ENCODE peak calls at places on chromosome 15, in eight cellular contexts. T, E, R, G, H, J, O and P are unnamed samples.
A peak's percentile ranks its signal among the peaks of the same experiment; 100 is the strongest.

GRCh38 chr15:91385301-91385700 is 285.2 kb downstream of the SV2B start:
- DNase-seq in T (no peak), E (no peak), R (no peak), G (peak; percentile 22), H (no peak), J (no peak), O (no peak), P (no peak)

GRCh38 chr15:48966595-48967301 is 3.0 kb upstream of the SHC4 start:
- DNase-seq in T (no peak), E (no peak), R (no peak), G (peak; percentile 86), H (no peak), J (peak; percentile 71), O (no peak), P (peak; percentile 66)

GRCh38 chr15:82538961-82539689 is 1.1 kb downstream of the RPS17 start:
- DNase-seq in T (no peak), E (no peak), R (no peak), G (peak; percentile 37), H (no peak), J (no peak), O (no peak), P (no peak)

GRCh38 chr15:73172508-73172907 is 120.2 kb downstream of the NEO1 start:
- DNase-seq in T (no peak), E (no peak), R (no peak), G (no peak), H (no peak), J (no peak), O (no peak), P (no peak)

GRCh38 chr15:62709261-62709660 is 333.3 kb upstream of the TPM1 start:
- DNase-seq in T (no peak), E (no peak), R (no peak), G (no peak), H (no peak), J (no peak), O (no peak), P (no peak)

GRCh38 chr15:74062671-74063070 is 19.7 kb downstream of the GOLGA6A start:
- DNase-seq in T (peak; percentile 46), E (no peak), R (no peak), G (no peak), H (no peak), J (no peak), O (no peak), P (no peak)

GRCh38 chr15:94032571-94032970 is 198.8 kb upstream of the MCTP2 start:
- DNase-seq in T (no peak), E (no peak), R (no peak), G (no peak), H (no peak), J (no peak), O (no peak), P (no peak)

GRCh38 chr15:48352474-48353072 is 21.3 kb downstream of the DUT start:
- DNase-seq in T (no peak), E (no peak), R (peak; percentile 44), G (peak; percentile 73), H (peak; percentile 27), J (peak; percentile 66), O (peak; percentile 77), P (peak; percentile 42)

GRCh38 chr15:63601727-63602185 is 4.6 kb downstream of the FBXL22 start:
- DNase-seq in T (no peak), E (peak; percentile 53), R (peak; percentile 73), G (no peak), H (no peak), J (no peak), O (no peak), P (no peak)

DNA sequence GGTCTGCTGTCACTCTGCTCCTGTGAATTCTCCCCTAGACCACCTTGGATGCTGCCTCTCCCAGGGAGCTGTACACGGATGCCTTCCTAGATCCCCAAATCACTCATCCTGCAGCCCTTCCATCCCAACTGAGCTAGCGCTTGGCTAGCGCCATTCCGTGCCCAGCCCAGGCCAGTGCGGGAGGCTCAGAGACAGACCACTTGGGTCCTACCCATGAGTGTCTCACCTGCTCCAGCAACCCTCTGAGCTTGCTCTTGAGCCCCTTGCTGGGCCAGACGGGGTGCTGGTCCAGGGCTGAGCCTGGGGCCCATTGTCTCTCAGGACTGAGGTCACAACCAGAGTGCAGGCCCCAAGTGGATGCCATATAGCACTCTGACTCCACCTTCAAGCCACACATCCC is 17.7 kb downstream of the SH2D7 start:
- DNase-seq in T (peak; percentile 47), E (no peak), R (peak; percentile 4), G (no peak), H (no peak), J (no peak), O (no peak), P (no peak)
- TF ChIP-seq CTCF in T (no peak), E (no peak), R (no peak), G (no peak), H (no peak), J (no peak), O (no peak), P (no peak)

GRCh38 chr15:57290192-57290591 is 86.1 kb upstream of the CGNL1 start:
- DNase-seq in T (no peak), E (no peak), R (no peak), G (no peak), H (no peak), J (no peak), O (no peak), P (no peak)
- TF ChIP-seq CTCF in T (no peak), E (no peak), R (no peak), G (no peak), H (no peak), J (no peak), O (no peak), P (no peak)

DNA sequence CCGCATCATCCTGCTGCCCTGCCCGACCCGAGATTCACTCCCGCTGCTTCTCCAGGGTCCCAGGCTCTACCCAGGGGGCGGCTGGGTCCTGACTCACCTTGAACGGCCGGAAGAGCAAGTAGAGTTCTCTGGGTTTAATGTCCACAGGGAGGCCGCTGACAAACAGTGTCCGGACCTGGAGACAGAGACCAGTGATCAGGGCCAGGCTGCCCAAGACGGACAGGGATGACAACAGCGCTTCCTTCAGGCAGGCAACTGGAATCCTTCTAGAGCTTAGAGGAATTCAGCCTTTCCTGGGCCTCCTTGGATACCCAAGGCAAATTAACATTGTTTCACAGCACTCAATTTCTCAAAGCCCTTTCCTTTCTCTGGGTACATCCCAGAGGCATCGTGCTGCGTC is 23.9 kb downstream of the RBPMS2 start:
- DNase-seq in T (no peak), E (no peak), R (no peak), G (no peak), H (no peak), J (no peak), O (no peak), P (no peak)
- TF ChIP-seq CTCF in T (no peak), E (no peak), R (no peak), G (no peak), H (no peak), J (no peak), O (no peak), P (no peak)

GRCh38 chr15:57302640-57303257 is 73.6 kb upstream of the CGNL1 start:
- DNase-seq in T (no peak), E (no peak), R (no peak), G (peak; percentile 69), H (no peak), J (no peak), O (no peak), P (no peak)

GRCh38 chr15:57307527-57308193 is 68.6 kb upstream of the CGNL1 start:
- DNase-seq in T (no peak), E (no peak), R (no peak), G (no peak), H (no peak), J (no peak), O (no peak), P (no peak)

GRCh38 chr15:57306944-57307411 is 69.3 kb upstream of the CGNL1 start:
- DNase-seq in T (no peak), E (no peak), R (no peak), G (no peak), H (no peak), J (no peak), O (no peak), P (no peak)

GRCh38 chr15:57305009-57305408 is 71.3 kb upstream of the CGNL1 start:
- DNase-seq in T (no peak), E (no peak), R (no peak), G (no peak), H (no peak), J (no peak), O (no peak), P (no peak)

GRCh38 chr15:57306305-57306943 is 69.9 kb upstream of the CGNL1 start:
- DNase-seq in T (peak; percentile 91), E (peak; percentile 80), R (peak; percentile 92), G (peak; percentile 55), H (peak; percentile 87), J (peak; percentile 48), O (peak; percentile 81), P (peak; percentile 55)
- TF ChIP-seq CTCF in T (peak; percentile 89), E (peak; percentile 88), R (peak; percentile 91), G (peak; percentile 56), H (peak; percentile 90), J (peak; percentile 92), O (peak; percentile 94), P (peak; percentile 94)

GRCh38 chr15:52179278-52180195 is 11.7 kb downstream of the GNB5 start:
- DNase-seq in T (peak; percentile 92), E (peak; percentile 83), R (peak; percentile 90), G (peak; percentile 83), H (peak; percentile 78), J (peak; percentile 56), O (peak; percentile 90), P (peak; percentile 64)
- TF ChIP-seq CTCF in T (no peak), E (no peak), R (no peak), G (no peak), H (no peak), J (no peak), O (no peak), P (no peak)